ENCODE peak calls at places on chromosomes 12 and 14, in four cellular contexts. One of them, this sample, is unnamed.

GRCh38 chr14:65627315-65627714 is 214.8 kb downstream of the FUT8 start:
- DNase-seq in H9: no peak
- DNase-seq in bronchial epithelial cell: no peak
- DNase-seq in SK-N-SH: no peak
- DNase-seq in this sample: no peak

GRCh38 chr14:61188936-61189808 is 92.0 kb downstream of the TMEM30B start:
- DNase-seq in H9: peak; percentile 78
- DNase-seq in bronchial epithelial cell: peak; percentile 50
- DNase-seq in SK-N-SH: peak; percentile 73
- DNase-seq in this sample: peak; percentile 91

GRCh38 chr12:109553471-109553870 is 19.8 kb downstream of the MMAB start:
- DNase-seq in H9: no peak
- DNase-seq in bronchial epithelial cell: no peak
- DNase-seq in SK-N-SH: no peak
- DNase-seq in this sample: no peak

GRCh38 chr14:90522585-90523191 is 125.9 kb downstream of the CALM1 start:
- DNase-seq in H9: no peak
- DNase-seq in bronchial epithelial cell: no peak
- DNase-seq in SK-N-SH: peak; percentile 93
- DNase-seq in this sample: no peak

GRCh38 chr12:112971248-112971647 is 7.1 kb upstream of the OAS2 start:
- DNase-seq in H9: no peak
- DNase-seq in bronchial epithelial cell: no peak
- DNase-seq in SK-N-SH: peak; percentile 78
- DNase-seq in this sample: no peak

GRCh38 chr14:100530270-100531072 is 56.7 kb downstream of the BEGAIN start:
- DNase-seq in H9: no peak
- DNase-seq in bronchial epithelial cell: no peak
- DNase-seq in SK-N-SH: no peak
- DNase-seq in this sample: no peak

GRCh38 chr12:47029903-47030302 is 49.5 kb upstream of the PCED1B start:
- DNase-seq in H9: no peak
- DNase-seq in bronchial epithelial cell: no peak
- DNase-seq in SK-N-SH: no peak
- DNase-seq in this sample: no peak

GRCh38 chr14:20247651-20248246 is 8.7 kb downstream of the OR11H4 start:
- DNase-seq in H9: no peak
- DNase-seq in bronchial epithelial cell: peak; percentile 46
- DNase-seq in SK-N-SH: peak; percentile 5
- DNase-seq in this sample: no peak

GRCh38 chr14:77638738-77639137 is 22.3 kb upstream of the SPTLC2 start:
- DNase-seq in H9: no peak
- DNase-seq in bronchial epithelial cell: peak; percentile 84
- DNase-seq in SK-N-SH: no peak
- DNase-seq in this sample: no peak

GRCh38 chr12:50387487-50387886 is 8.9 kb downstream of the FAM186A start:
- DNase-seq in H9: peak; percentile 24
- DNase-seq in bronchial epithelial cell: peak; percentile 36
- DNase-seq in SK-N-SH: no peak
- DNase-seq in this sample: no peak

GRCh38 chr12:4454315-4454860 is 8.8 kb upstream of the FGF6 start:
- DNase-seq in H9: no peak
- DNase-seq in bronchial epithelial cell: peak; percentile 5
- DNase-seq in SK-N-SH: no peak
- DNase-seq in this sample: peak; percentile 48

GRCh38 chr12:124734224-124734788 is 129.4 kb downstream of the SCARB1 start:
- DNase-seq in H9: peak; percentile 94
- DNase-seq in bronchial epithelial cell: no peak
- DNase-seq in SK-N-SH: no peak
- DNase-seq in this sample: peak; percentile 97

GRCh38 chr12:50922820-50923219 is 29.5 kb upstream of the HIGD1C start:
- DNase-seq in H9: no peak
- DNase-seq in bronchial epithelial cell: no peak
- DNase-seq in SK-N-SH: peak; percentile 36
- DNase-seq in this sample: peak; percentile 38

DNA sequence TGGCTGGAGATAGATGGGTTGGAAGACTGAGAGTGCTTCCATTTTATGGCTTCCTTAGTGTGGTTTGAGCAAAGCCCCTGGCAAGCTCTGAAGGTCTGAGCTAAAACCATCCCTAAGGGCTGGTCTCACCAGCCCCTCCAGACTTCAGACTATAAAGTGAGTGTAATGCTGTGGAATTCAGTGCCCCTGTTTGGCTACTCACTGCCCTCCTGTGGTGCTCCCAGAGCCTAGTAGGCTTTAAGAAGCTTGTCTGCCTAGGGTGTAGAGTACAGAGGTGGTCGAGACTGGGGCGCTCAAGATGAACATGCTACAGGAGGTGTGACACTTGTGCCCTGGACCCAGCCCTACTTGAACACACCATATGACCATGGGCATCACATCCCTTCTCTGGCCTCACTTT is 246.7 kb upstream of the FKBP4 start:
- DNase-seq in H9: no peak
- DNase-seq in bronchial epithelial cell: no peak
- DNase-seq in SK-N-SH: no peak
- DNase-seq in this sample: no peak
- TF ChIP-seq CTCF in H9: no peak
- TF ChIP-seq CTCF in bronchial epithelial cell: no peak
- TF ChIP-seq CTCF in SK-N-SH: no peak
- TF ChIP-seq CTCF in this sample: peak; percentile 37

GRCh38 chr12:64747681-64748080 is 11.5 kb downstream of the GNS start:
- DNase-seq in H9: no peak
- DNase-seq in bronchial epithelial cell: no peak
- DNase-seq in SK-N-SH: no peak
- DNase-seq in this sample: no peak
- TF ChIP-seq CTCF in H9: no peak
- TF ChIP-seq CTCF in bronchial epithelial cell: no peak
- TF ChIP-seq CTCF in SK-N-SH: peak; percentile 10
- TF ChIP-seq CTCF in this sample: no peak

GRCh38 chr12:6945613-6946012 is 1.8 kb downstream of the C12orf57 start:
- DNase-seq in H9: no peak
- DNase-seq in bronchial epithelial cell: no peak
- DNase-seq in SK-N-SH: peak; percentile 15
- DNase-seq in this sample: no peak

GRCh38 chr12:6944381-6945186 is 762 bp downstream of the C12orf57 start:
- DNase-seq in H9: peak; percentile 95
- DNase-seq in bronchial epithelial cell: peak; percentile 83
- DNase-seq in SK-N-SH: peak; percentile 93
- DNase-seq in this sample: peak; percentile 98

GRCh38 chr12:6946920-6947374 is 3.1 kb downstream of the C12orf57 start:
- DNase-seq in H9: no peak
- DNase-seq in bronchial epithelial cell: no peak
- DNase-seq in SK-N-SH: no peak
- DNase-seq in this sample: no peak

GRCh38 chr12:6947615-6948014 is 3.5 kb upstream of the PTPN6 start:
- DNase-seq in H9: no peak
- DNase-seq in bronchial epithelial cell: no peak
- DNase-seq in SK-N-SH: no peak
- DNase-seq in this sample: no peak

DNA sequence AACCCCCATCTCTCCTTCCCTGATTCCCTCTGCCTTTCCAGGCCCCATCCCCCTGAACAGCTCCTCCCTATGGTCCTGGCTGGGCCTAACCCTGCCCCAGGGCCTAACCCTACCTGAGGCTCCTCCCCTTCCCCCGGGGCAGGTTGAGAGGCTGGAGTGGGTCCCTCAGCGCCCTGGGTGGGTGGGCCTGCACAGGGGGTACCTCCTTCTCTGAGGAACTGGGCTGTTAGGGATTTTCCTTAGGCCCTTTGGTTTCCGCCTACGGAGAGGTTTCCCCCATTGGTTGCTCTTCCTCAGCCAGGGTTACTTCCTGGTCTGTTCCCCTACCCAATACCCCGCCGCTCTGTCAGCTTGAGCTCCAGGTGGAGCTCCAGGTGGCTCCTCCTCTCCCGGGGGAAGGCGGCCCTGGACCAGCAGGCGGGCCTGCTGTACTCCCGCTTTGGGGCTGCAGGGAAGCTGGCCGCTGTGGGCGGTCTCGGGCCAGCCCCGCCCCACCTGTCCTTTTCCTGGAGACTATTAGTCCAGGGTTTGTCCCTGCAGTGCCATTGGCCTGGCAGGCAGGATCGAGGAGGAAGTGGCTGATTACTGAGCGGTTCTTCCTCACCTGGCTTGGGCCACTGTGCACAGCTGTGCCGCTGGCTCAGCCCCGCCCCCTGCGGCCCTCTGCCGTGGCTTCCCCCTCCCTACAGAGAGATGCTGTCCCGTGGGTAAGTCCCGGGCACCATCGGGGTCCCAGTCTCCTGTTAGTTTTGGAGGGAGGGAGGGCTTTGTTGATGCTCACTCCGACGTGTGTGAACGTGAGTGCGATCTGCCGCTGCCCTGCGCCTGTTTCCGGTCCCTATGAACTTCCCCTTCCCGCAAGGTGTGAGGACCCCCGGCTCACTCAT is 2.5 kb downstream of the C12orf57 start:
- DNase-seq in H9: peak; percentile 100
- DNase-seq in bronchial epithelial cell: peak; percentile 96
- DNase-seq in SK-N-SH: peak; percentile 33
- DNase-seq in this sample: peak; percentile 100
- TF ChIP-seq CTCF in H9: no peak
- TF ChIP-seq CTCF in bronchial epithelial cell: no peak
- TF ChIP-seq CTCF in SK-N-SH: no peak
- TF ChIP-seq CTCF in this sample: peak; percentile 21

GRCh38 chr14:22265319-22266140 is 323.5 kb downstream of the DAD1 start:
- DNase-seq in H9: no peak
- DNase-seq in bronchial epithelial cell: peak; percentile 63
- DNase-seq in SK-N-SH: no peak
- DNase-seq in this sample: no peak
- TF ChIP-seq CTCF in H9: peak; percentile 43
- TF ChIP-seq CTCF in bronchial epithelial cell: no peak
- TF ChIP-seq CTCF in SK-N-SH: no peak
- TF ChIP-seq CTCF in this sample: peak; percentile 63